ENCODE peak calls at places on chromosomes 11 and 22, in five cellular contexts. One of them, this sample, is unnamed. For H3K4me1, the result is how much of the 10 kb centered on the place peaks cover.

GRCh38 chr11:83120328-83120727 is 36.6 kb upstream of the PCF11 start:
- DNase-seq in IMR-90: peak
- DNase-seq in upper lobe of left lung: no peak
- DNase-seq in A549: no peak
- DNase-seq in ovary: no peak
- DNase-seq in this sample: no peak

GRCh38 chr11:2301631-2302272 is at the start of the genes C11orf21 and TSPAN32:
- DNase-seq in IMR-90: peak
- DNase-seq in upper lobe of left lung: peak
- DNase-seq in A549: no peak
- DNase-seq in ovary: peak
- DNase-seq in this sample: peak

GRCh38 chr11:70019576-70020011 is 58.5 kb upstream of the ANO1 start:
- DNase-seq in IMR-90: peak
- DNase-seq in upper lobe of left lung: peak
- DNase-seq in A549: no peak
- DNase-seq in ovary: no peak
- DNase-seq in this sample: no peak

GRCh38 chr22:45429921-45430775 is 16.7 kb downstream of the RIBC2 start:
- DNase-seq in IMR-90: no peak
- DNase-seq in upper lobe of left lung: no peak
- DNase-seq in A549: no peak
- DNase-seq in ovary: no peak
- DNase-seq in this sample: no peak

GRCh38 chr11:76680517-76681425 is 10.2 kb upstream of the LRRC32 start:
- DNase-seq in IMR-90: peak
- DNase-seq in upper lobe of left lung: peak
- DNase-seq in A549: peak
- DNase-seq in ovary: peak
- DNase-seq in this sample: peak

GRCh38 chr11:36362902-36363301 is 66.8 kb downstream of the PRR5L start:
- DNase-seq in IMR-90: peak
- DNase-seq in upper lobe of left lung: no peak
- DNase-seq in A549: no peak
- DNase-seq in ovary: no peak
- DNase-seq in this sample: no peak

GRCh38 chr22:38034278-38034882 is 22.8 kb upstream of the PICK1 start:
- DNase-seq in IMR-90: peak
- DNase-seq in upper lobe of left lung: peak
- DNase-seq in A549: peak
- DNase-seq in ovary: peak
- DNase-seq in this sample: peak

GRCh38 chr22:30202531-30203006 is 44.0 kb downstream of the LIF start:
- DNase-seq in IMR-90: peak
- DNase-seq in upper lobe of left lung: no peak
- DNase-seq in A549: no peak
- DNase-seq in ovary: peak
- DNase-seq in this sample: peak

DNA sequence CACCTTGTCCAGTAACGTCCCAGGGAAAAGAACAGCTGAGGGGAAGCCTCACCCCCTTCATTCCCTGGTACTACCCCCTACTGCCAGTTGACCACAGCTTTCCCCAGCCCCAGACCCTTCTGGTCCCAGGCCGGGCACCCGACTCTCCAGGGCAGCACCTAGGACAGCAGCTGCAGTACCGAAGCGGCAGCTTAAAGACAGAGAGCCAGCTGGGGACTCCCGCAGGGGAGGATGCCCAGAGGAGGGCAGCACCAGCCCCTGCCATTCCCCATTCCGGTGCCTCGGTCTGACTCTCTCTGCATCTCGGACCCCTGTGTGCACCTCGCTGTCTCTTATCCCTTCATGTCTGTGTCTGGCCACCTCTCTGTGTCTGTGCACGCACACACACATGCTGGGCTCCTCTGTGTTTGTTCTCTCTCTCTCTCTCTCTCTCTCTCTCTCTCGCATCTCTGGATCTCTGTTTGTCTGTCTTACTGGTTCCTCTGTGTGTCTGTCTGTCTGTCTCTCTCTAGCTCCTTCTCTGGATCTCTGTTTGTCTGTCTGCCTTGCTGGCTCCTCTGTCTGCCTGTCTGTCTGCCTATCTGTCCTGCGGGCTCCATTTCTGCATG is 9.4 kb downstream of the IGSF9B start:
- DNase-seq in IMR-90: peak
- DNase-seq in upper lobe of left lung: no peak
- DNase-seq in A549: peak
- DNase-seq in ovary: peak
- DNase-seq in this sample: no peak
- H3K4me1 ChIP-seq in IMR-90: under half
- H3K4me1 ChIP-seq in upper lobe of left lung: under half
- H3K4me1 ChIP-seq in A549: under half
- H3K4me1 ChIP-seq in ovary: under half
- H3K4me1 ChIP-seq in this sample: under half

DNA sequence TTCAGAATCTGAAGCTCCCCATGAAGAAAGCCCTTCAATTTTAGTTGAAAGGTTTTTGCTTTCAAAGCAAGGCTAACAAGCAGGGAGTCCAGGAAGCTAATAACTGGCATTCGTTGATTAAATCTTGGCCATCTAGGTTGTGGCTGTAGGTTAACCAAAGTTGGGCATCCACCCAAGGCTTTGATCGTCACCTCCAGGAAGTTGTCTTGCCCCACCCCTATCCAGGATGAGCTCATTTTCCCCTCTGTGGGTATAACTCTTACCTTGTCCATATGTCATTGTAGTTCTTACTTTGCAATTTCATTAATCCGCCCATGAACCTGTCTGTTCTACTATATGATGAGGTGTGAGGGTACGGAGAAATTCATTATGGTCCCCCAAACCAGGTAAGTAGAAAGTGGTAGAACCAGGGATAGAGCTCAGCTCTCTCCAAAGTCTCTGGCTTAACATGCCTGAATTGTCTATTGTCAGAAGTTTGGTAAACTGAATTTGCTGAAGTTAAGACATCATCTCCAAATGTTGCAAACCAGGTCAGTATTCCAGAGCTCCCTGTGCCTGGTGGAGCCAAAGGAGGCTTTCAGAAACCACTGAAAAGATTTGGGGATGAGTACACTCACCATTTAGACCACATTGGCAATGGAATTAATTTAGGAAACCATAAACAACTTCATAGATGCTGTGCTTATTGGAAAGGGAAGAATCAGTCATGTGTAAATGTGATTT is 97.1 kb downstream of the CD44 start:
- DNase-seq in IMR-90: no peak
- DNase-seq in upper lobe of left lung: no peak
- DNase-seq in A549: peak
- DNase-seq in ovary: no peak
- DNase-seq in this sample: peak
- H3K4me3 ChIP-seq in IMR-90: no peak
- H3K4me3 ChIP-seq in upper lobe of left lung: no peak
- H3K4me3 ChIP-seq in A549: no peak
- H3K4me3 ChIP-seq in ovary: no peak
- H3K4me3 ChIP-seq in this sample: no peak

GRCh38 chr11:73784734-73785133 is 2.9 kb upstream of the MRPL48 start:
- DNase-seq in IMR-90: no peak
- DNase-seq in upper lobe of left lung: no peak
- DNase-seq in A549: no peak
- DNase-seq in ovary: no peak
- DNase-seq in this sample: no peak

GRCh38 chr11:73787051-73787642 is 527 bp upstream of the MRPL48 start:
- DNase-seq in IMR-90: no peak
- DNase-seq in upper lobe of left lung: no peak
- DNase-seq in A549: no peak
- DNase-seq in ovary: no peak
- DNase-seq in this sample: no peak

GRCh38 chr11:73783483-73784020 is 4.1 kb upstream of the MRPL48 start:
- DNase-seq in IMR-90: no peak
- DNase-seq in upper lobe of left lung: no peak
- DNase-seq in A549: no peak
- DNase-seq in ovary: no peak
- DNase-seq in this sample: no peak

GRCh38 chr11:73784080-73784634 is 3.5 kb upstream of the MRPL48 start:
- DNase-seq in IMR-90: peak
- DNase-seq in upper lobe of left lung: no peak
- DNase-seq in A549: peak
- DNase-seq in ovary: no peak
- DNase-seq in this sample: no peak

DNA sequence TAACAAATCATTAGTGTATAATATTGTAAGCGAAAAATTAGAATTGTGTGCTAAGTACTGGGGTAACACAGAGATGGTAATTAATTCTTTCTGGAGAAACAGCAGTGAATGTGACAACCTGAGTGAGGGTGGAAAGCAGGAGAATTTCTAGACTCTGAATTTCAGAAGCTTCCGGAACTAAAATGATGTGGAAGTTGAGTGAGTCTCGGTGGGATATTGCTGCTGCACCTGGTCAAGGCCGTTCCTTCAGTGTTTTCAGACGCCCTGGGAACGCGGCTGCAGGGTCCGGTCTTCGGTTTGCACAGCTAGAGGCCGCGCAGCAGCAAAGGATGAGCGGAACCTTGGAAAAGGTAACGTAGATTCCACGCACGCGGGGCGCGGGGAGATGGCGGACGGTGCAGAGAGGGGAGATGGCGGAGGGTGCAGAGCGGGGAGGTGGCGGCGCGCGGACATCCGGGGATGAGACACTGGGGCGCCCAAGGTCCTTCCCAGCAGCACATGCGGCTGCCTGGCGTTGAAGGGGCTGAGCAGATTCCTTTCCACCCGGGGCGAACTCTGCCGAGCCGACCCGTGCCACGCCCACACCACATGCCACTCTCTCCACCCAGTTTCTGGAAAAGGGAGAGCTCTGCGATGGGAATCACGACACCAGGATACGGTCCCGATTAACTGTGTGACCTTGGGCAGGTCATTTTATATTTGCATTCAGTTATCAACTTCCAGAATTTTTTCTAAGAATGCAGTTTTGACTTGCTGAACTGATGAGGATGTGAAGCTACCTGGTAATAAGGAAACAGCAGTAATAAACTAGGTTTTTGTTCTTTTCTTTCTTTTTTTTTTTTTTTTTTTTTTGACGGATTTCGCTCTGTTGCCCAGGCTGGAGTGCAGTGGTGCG is at the start of gene MRPL48:
- DNase-seq in IMR-90: peak
- DNase-seq in upper lobe of left lung: peak
- DNase-seq in A549: peak
- DNase-seq in ovary: peak
- DNase-seq in this sample: peak
- TF ChIP-seq POLR2A in IMR-90: no peak
- TF ChIP-seq POLR2A in upper lobe of left lung: no peak
- TF ChIP-seq POLR2A in A549: peak
- TF ChIP-seq POLR2A in ovary: peak
- TF ChIP-seq POLR2A in this sample: peak

GRCh38 chr11:47541070-47541469 is 11.9 kb downstream of the CELF1 start:
- DNase-seq in IMR-90: no peak
- DNase-seq in upper lobe of left lung: no peak
- DNase-seq in A549: no peak
- DNase-seq in ovary: no peak
- DNase-seq in this sample: no peak
- H3K4me1 ChIP-seq in IMR-90: under half
- H3K4me1 ChIP-seq in upper lobe of left lung: half or more
- H3K4me1 ChIP-seq in A549: under half
- H3K4me1 ChIP-seq in ovary: under half
- H3K4me1 ChIP-seq in this sample: under half

This sample was measured in transverse colon.